ENCODE peak calls at places on chromosome 6, in nine cellular contexts. G, H, N, I, F, L, A, U and Z are unnamed samples.

GRCh38 chr6:30776361-30777223 is 32.2 kb upstream of the IER3 start:
- DNase-seq in G (no peak), H (no peak), N (no peak), I (no peak), F (no peak), L (no peak), A (no peak), U (no peak), Z (no peak)

GRCh38 chr6:108732101-108732870 is 115.9 kb upstream of the ARMC2 start:
- DNase-seq in G (no peak), H (no peak), N (no peak), I (no peak), F (no peak), L (peak; percentile 67), A (no peak), U (no peak), Z (no peak)

GRCh38 chr6:167998206-167998605 is 735 bp downstream of the KIF25 start:
- DNase-seq in G (no peak), H (no peak), N (no peak), I (no peak), F (no peak), L (no peak), A (no peak), U (no peak), Z (no peak)

GRCh38 chr6:125983246-125983945 is 2.9 kb upstream of the TRMT11 start:
- DNase-seq in G (no peak), H (no peak), N (no peak), I (no peak), F (no peak), L (no peak), A (no peak), U (no peak), Z (no peak)

GRCh38 chr6:52546678-52547077 is 30.2 kb downstream of the TRAM2 start:
- DNase-seq in G (no peak), H (no peak), N (no peak), I (peak; percentile 49), F (no peak), L (no peak), A (no peak), U (no peak), Z (no peak)

GRCh38 chr6:108293527-108294296 is 1.1 kb upstream of the AFG1L start:
- DNase-seq in G (no peak), H (peak; percentile 50), N (no peak), I (no peak), F (no peak), L (no peak), A (no peak), U (no peak), Z (no peak)

GRCh38 chr6:56399672-56400263 is 152.4 kb upstream of the COL21A1 start:
- DNase-seq in G (no peak), H (peak; percentile 60), N (no peak), I (no peak), F (no peak), L (no peak), A (no peak), U (no peak), Z (no peak)

GRCh38 chr6:33416386-33417126 is 1.4 kb downstream of the CUTA start:
- DNase-seq in G (no peak), H (no peak), N (no peak), I (no peak), F (no peak), L (no peak), A (no peak), U (no peak), Z (no peak)

GRCh38 chr6:152236370-152237097 is 400.6 kb downstream of the SYNE1 start:
- DNase-seq in G (no peak), H (no peak), N (no peak), I (no peak), F (no peak), L (no peak), A (no peak), U (no peak), Z (no peak)

GRCh38 chr6:105273589-105273988 is 93.8 kb upstream of the POPDC3 start:
- DNase-seq in G (no peak), H (no peak), N (no peak), I (no peak), F (no peak), L (no peak), A (no peak), U (peak; percentile 51), Z (no peak)